ENCODE peak calls at places on chromosomes 5 and 9, in five cellular contexts. A is A549, U is spleen, I is body of pancreas, M is right lobe of liver. C is an unnamed sample.

GRCh38 chr5:94778299-94778698 is 159.8 kb downstream of the SLF1 start:
- DNase-seq in A (no peak), U (no peak), M (no peak), I (no peak), C (no peak)

GRCh38 chr5:76050131-76050530 is 33.1 kb upstream of the SV2C start:
- DNase-seq in M (no peak), I (no peak), A (no peak), U (no peak), C (no peak)

GRCh38 chr5:31130682-31131081 is 62.8 kb upstream of the CDH6 start:
- DNase-seq in U (no peak), I (no peak), M (no peak), A (no peak), C (no peak)

GRCh38 chr5:108650997-108651396 is 96.7 kb upstream of the FER start:
- DNase-seq in A (no peak), I (no peak), M (no peak), U (no peak), C (no peak)

GRCh38 chr5:135426102-135427082 is 20.8 kb downstream of the DCANP1 start:
- DNase-seq in U (no peak), M (no peak), A (peak; percentile 65), I (no peak), C (peak; percentile 62)

GRCh38 chr5:52579391-52579790 is 208.3 kb upstream of the ITGA1 start:
- DNase-seq in U (no peak), M (no peak), A (no peak), I (no peak), C (no peak)

GRCh38 chr9:22389271-22389670 is 57.4 kb upstream of the DMRTA1 start:
- DNase-seq in U (no peak), A (no peak), M (no peak), I (no peak), C (no peak)

GRCh38 chr5:173869316-173869715 is 18.8 kb upstream of the CPEB4 start:
- DNase-seq in U (no peak), I (no peak), M (no peak), A (no peak), C (no peak)

GRCh38 chr5:176702952-176703641 is 55.8 kb downstream of the TSPAN17 start:
- DNase-seq in M (no peak), A (no peak), I (no peak), U (no peak), C (no peak)

GRCh38 chr9:126643945-126644527 is 30.3 kb downstream of the LMX1B start:
- DNase-seq in A (no peak), M (no peak), U (no peak), I (peak; percentile 27), C (no peak)

DNA sequence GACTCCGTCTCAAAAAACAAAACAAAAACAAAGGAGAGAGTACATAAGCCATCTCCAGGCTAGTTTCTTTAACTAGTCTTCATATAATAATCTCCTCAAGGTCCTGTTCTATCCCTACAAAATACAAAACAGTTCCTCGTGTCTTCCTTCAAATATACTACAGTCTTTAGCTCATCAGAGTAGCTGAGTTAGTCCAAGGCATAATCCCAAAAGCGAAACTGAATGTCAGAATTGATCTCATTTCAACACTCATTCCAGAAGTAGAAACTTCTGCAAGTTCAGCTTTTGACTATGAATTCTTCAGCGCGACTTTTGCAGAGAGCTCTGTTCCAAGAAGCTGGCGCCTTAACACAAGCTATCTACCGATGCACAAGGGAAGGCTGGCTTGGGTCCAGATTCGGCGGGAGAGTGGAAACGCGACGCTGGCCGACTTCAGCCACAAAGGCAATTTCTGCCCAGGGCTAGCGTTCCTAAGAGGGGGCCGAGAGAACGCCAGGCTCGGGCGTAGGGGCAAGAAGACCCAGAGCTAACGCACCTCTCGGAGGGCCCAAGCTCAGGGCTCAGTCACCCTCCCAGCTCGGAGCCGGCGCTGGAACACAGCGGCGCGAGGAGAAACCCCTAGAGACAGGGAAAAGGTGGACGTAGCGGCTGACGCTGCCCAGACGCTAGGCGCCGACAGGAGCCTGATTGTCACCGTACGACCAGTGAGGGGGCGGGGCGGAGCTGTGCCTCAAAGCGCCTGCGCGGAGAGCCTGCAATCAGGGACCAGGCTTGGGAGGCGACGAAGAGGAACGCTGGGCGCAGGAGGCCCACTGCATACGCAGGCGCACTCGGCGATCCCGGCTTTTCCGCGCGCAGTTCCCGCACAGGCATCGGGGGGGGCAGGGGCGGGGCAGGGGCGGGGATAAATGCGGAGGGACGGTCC is 469 bp upstream of the HSDL2 start:
- DNase-seq in A (peak; percentile 92), I (peak; percentile 100), U (peak; percentile 100), M (peak; percentile 100), C (peak; percentile 99)
- TF ChIP-seq POLR2A in A (peak; percentile 93), I (peak; percentile 99), U (peak; percentile 95), M (peak; percentile 95), C (peak; percentile 98)

DNA sequence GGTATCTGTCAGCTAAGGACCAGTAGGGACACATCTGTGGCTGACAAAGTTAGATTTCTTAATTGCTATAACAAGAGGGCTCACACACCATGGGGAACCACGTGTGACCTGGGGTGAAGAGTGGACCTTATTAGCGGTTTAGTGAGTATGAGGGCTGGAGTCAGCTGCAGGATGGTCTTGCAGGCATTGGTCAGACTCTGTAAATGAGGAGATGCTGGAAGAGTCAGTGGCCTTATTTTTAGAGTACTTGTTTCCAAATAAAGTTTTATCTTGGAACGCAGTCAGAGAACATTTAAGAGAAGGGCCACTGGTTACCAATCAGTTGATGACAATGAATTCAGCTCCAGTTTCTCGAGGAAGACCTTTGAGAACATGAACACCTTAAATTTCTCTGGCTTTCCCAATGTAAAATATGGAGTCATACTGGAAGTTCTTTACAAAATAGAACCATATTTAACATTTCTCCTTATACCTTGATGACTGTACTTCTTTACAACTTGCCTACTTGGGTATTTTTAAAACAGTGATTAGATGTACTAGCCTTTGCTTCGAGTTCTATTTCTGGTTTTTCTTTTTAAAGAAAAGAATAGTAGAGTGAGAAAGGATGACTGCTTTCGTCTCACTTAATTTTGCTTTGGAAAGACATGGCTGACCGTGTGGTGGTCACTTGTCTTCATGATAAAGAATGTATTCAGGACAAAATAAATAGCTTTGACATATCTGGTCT is 185.9 kb upstream of the S1PR3 start:
- DNase-seq in U (no peak), A (no peak), I (no peak), M (no peak), C (no peak)
- TF ChIP-seq POLR2A in U (no peak), A (no peak), I (no peak), M (no peak), C (no peak)

GRCh38 chr9:5628183-5628529 is 751 bp upstream of the RIC1 start:
- DNase-seq in A (peak; percentile 38), I (no peak), U (no peak), M (no peak), C (no peak)

GRCh38 chr9:5628530-5629311 is at the start of gene RIC1:
- DNase-seq in A (peak; percentile 94), M (peak; percentile 94), U (peak; percentile 98), I (peak; percentile 92), C (peak; percentile 96)

GRCh38 chr9:5629312-5630037 is 568 bp downstream of the RIC1 start:
- DNase-seq in M (peak; percentile 77), A (peak; percentile 23), U (no peak), I (peak; percentile 60), C (peak; percentile 81)

GRCh38 chr9:5631021-5631420 is 2.1 kb downstream of the RIC1 start:
- DNase-seq in U (no peak), I (no peak), A (no peak), M (no peak), C (peak; percentile 24)

DNA sequence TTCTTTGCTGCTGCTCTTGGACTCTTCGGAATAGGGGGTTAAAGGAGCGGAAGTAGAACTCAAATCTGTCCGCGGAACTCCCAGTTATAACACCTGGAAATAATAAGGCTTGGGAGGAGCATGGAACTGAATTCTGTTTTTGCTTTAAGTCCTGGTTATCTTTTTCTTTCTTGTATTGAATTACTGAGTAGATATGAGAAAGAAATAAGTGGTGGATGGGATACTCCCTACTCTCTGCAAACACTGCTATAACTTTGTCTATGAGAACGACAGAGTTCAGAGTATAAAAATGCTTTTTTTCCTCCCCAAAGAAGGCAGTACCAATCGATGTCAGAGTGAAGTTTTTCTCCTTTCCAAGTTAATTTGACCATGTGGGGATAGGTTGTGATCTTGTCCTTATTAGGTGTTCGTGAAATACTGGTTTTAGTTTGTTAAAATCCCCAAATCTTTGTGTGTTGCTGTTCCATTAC is 1.2 kb downstream of the RIC1 start:
- DNase-seq in A (peak; percentile 25), M (no peak), U (no peak), I (no peak), C (peak; percentile 61)
- TF ChIP-seq POLR2A in A (no peak), M (no peak), U (no peak), I (peak; percentile 23), C (peak; percentile 18)

GRCh38 chr9:86099695-86100364 is 472 bp upstream of the GOLM1 start:
- DNase-seq in U (no peak), I (peak; percentile 70), M (no peak), A (peak; percentile 77), C (peak; percentile 83)
- TF ChIP-seq POLR2A in U (no peak), I (peak; percentile 30), M (no peak), A (peak; percentile 50), C (peak; percentile 48)

GRCh38 chr5:78633710-78634109 is 14.9 kb downstream of the LHFPL2 start:
- DNase-seq in U (no peak), M (no peak), I (no peak), A (no peak), C (no peak)

GRCh38 chr5:78629590-78629989 is 19.0 kb downstream of the LHFPL2 start:
- DNase-seq in A (no peak), I (no peak), U (no peak), M (no peak), C (peak; percentile 19)

GRCh38 chr5:78632467-78632866 is 16.1 kb downstream of the LHFPL2 start:
- DNase-seq in A (no peak), I (no peak), M (no peak), U (no peak), C (no peak)

GRCh38 chr5:78630047-78630446 is 18.5 kb downstream of the LHFPL2 start:
- DNase-seq in U (no peak), A (no peak), I (no peak), M (no peak), C (no peak)

GRCh38 chr5:78631931-78632330 is 16.6 kb downstream of the LHFPL2 start:
- DNase-seq in M (no peak), I (peak; percentile 31), U (no peak), A (no peak), C (no peak)
- TF ChIP-seq POLR2A in M (no peak), I (no peak), U (no peak), A (no peak), C (no peak)

GRCh38 chr5:113487779-113488644 is at the start of gene MCC:
- DNase-seq in M (peak; percentile 75), I (peak; percentile 77), A (peak; percentile 70), U (peak; percentile 78), C (peak; percentile 12)
- TF ChIP-seq POLR2A in M (no peak), I (peak; percentile 50), A (no peak), U (no peak), C (no peak)